ENCODE peak calls at places on chromosomes 16 and 17, in ten cellular contexts. One of them, this sample, is unnamed.

GRCh38 chr17:19019041-19019941 is 14.7 kb upstream of the FAM83G start:
- DNase-seq in stimulated activated CD8-positive, alpha-beta memory T cell treated with anti-CD3 and anti-CD28 coated beads, Interleukin-2, amount 100 ng/mL, for 1 hour: no peak
- DNase-seq in cardiac muscle cell: no peak
- DNase-seq in activated gamma-delta T cell treated with Interleukin-2 at 50 U/mL for 16 hours: no peak
- DNase-seq in CD4-positive, CD25-positive, alpha-beta regulatory T cell: no peak
- DNase-seq in activated CD4-positive, alpha-beta T cell treated with anti-CD3 and anti-CD28 coated beads for 24 hours: no peak
- DNase-seq in right lobe of liver: peak; percentile 35
- DNase-seq in memory B cell: no peak
- DNase-seq in hypothalamus: no peak
- DNase-seq in anterior cingulate cortex: no peak
- DNase-seq in this sample: no peak

GRCh38 chr17:42034059-42034458 is 14.2 kb downstream of the NKIRAS2 start:
- DNase-seq in activated CD4-positive, alpha-beta T cell treated with anti-CD3 and anti-CD28 coated beads for 24 hours: no peak
- DNase-seq in cardiac muscle cell: no peak
- DNase-seq in CD4-positive, CD25-positive, alpha-beta regulatory T cell: no peak
- DNase-seq in hypothalamus: no peak
- DNase-seq in anterior cingulate cortex: no peak
- DNase-seq in activated gamma-delta T cell treated with Interleukin-2 at 50 U/mL for 16 hours: no peak
- DNase-seq in right lobe of liver: no peak
- DNase-seq in stimulated activated CD8-positive, alpha-beta memory T cell treated with anti-CD3 and anti-CD28 coated beads, Interleukin-2, amount 100 ng/mL, for 1 hour: no peak
- DNase-seq in memory B cell: no peak
- DNase-seq in this sample: no peak

GRCh38 chr16:526181-527014 is 1.1 kb upstream of the CAPN15 start:
- DNase-seq in stimulated activated CD8-positive, alpha-beta memory T cell treated with anti-CD3 and anti-CD28 coated beads, Interleukin-2, amount 100 ng/mL, for 1 hour: no peak
- DNase-seq in anterior cingulate cortex: no peak
- DNase-seq in cardiac muscle cell: peak; percentile 92
- DNase-seq in right lobe of liver: no peak
- DNase-seq in memory B cell: no peak
- DNase-seq in CD4-positive, CD25-positive, alpha-beta regulatory T cell: no peak
- DNase-seq in hypothalamus: no peak
- DNase-seq in activated CD4-positive, alpha-beta T cell treated with anti-CD3 and anti-CD28 coated beads for 24 hours: no peak
- DNase-seq in activated gamma-delta T cell treated with Interleukin-2 at 50 U/mL for 16 hours: no peak
- DNase-seq in this sample: peak; percentile 62

GRCh38 chr17:44777394-44778348 is 18.9 kb downstream of the ADAM11 start:
- DNase-seq in CD4-positive, CD25-positive, alpha-beta regulatory T cell: no peak
- DNase-seq in cardiac muscle cell: no peak
- DNase-seq in anterior cingulate cortex: no peak
- DNase-seq in activated gamma-delta T cell treated with Interleukin-2 at 50 U/mL for 16 hours: no peak
- DNase-seq in activated CD4-positive, alpha-beta T cell treated with anti-CD3 and anti-CD28 coated beads for 24 hours: no peak
- DNase-seq in hypothalamus: no peak
- DNase-seq in right lobe of liver: no peak
- DNase-seq in memory B cell: no peak
- DNase-seq in stimulated activated CD8-positive, alpha-beta memory T cell treated with anti-CD3 and anti-CD28 coated beads, Interleukin-2, amount 100 ng/mL, for 1 hour: no peak
- DNase-seq in this sample: no peak

GRCh38 chr16:58733248-58733670 is 857 bp downstream of the GOT2 start:
- DNase-seq in cardiac muscle cell: no peak
- DNase-seq in CD4-positive, CD25-positive, alpha-beta regulatory T cell: peak; percentile 1
- DNase-seq in hypothalamus: no peak
- DNase-seq in activated gamma-delta T cell treated with Interleukin-2 at 50 U/mL for 16 hours: no peak
- DNase-seq in right lobe of liver: no peak
- DNase-seq in anterior cingulate cortex: no peak
- DNase-seq in memory B cell: no peak
- DNase-seq in stimulated activated CD8-positive, alpha-beta memory T cell treated with anti-CD3 and anti-CD28 coated beads, Interleukin-2, amount 100 ng/mL, for 1 hour: no peak
- DNase-seq in activated CD4-positive, alpha-beta T cell treated with anti-CD3 and anti-CD28 coated beads for 24 hours: no peak
- DNase-seq in this sample: peak; percentile 20

GRCh38 chr17:78862073-78863023 is 21.7 kb upstream of the USP36 start:
- DNase-seq in cardiac muscle cell: no peak
- DNase-seq in memory B cell: no peak
- DNase-seq in CD4-positive, CD25-positive, alpha-beta regulatory T cell: no peak
- DNase-seq in hypothalamus: peak; percentile 86
- DNase-seq in activated CD4-positive, alpha-beta T cell treated with anti-CD3 and anti-CD28 coated beads for 24 hours: no peak
- DNase-seq in right lobe of liver: no peak
- DNase-seq in activated gamma-delta T cell treated with Interleukin-2 at 50 U/mL for 16 hours: no peak
- DNase-seq in stimulated activated CD8-positive, alpha-beta memory T cell treated with anti-CD3 and anti-CD28 coated beads, Interleukin-2, amount 100 ng/mL, for 1 hour: no peak
- DNase-seq in anterior cingulate cortex: no peak
- DNase-seq in this sample: peak; percentile 99

GRCh38 chr17:7841622-7842379 is 7.8 kb downstream of the KDM6B start:
- DNase-seq in anterior cingulate cortex: peak; percentile 79
- DNase-seq in hypothalamus: peak; percentile 93
- DNase-seq in cardiac muscle cell: peak; percentile 99
- DNase-seq in activated CD4-positive, alpha-beta T cell treated with anti-CD3 and anti-CD28 coated beads for 24 hours: peak; percentile 87
- DNase-seq in right lobe of liver: peak; percentile 95
- DNase-seq in CD4-positive, CD25-positive, alpha-beta regulatory T cell: peak; percentile 81
- DNase-seq in activated gamma-delta T cell treated with Interleukin-2 at 50 U/mL for 16 hours: peak; percentile 89
- DNase-seq in stimulated activated CD8-positive, alpha-beta memory T cell treated with anti-CD3 and anti-CD28 coated beads, Interleukin-2, amount 100 ng/mL, for 1 hour: peak; percentile 91
- DNase-seq in memory B cell: peak; percentile 84
- DNase-seq in this sample: peak; percentile 93

GRCh38 chr17:78665952-78666920 is 89.0 kb upstream of the DNAH17 start:
- DNase-seq in cardiac muscle cell: peak; percentile 32
- DNase-seq in hypothalamus: no peak
- DNase-seq in activated gamma-delta T cell treated with Interleukin-2 at 50 U/mL for 16 hours: peak; percentile 42
- DNase-seq in memory B cell: no peak
- DNase-seq in CD4-positive, CD25-positive, alpha-beta regulatory T cell: peak; percentile 80
- DNase-seq in anterior cingulate cortex: no peak
- DNase-seq in activated CD4-positive, alpha-beta T cell treated with anti-CD3 and anti-CD28 coated beads for 24 hours: peak; percentile 22
- DNase-seq in right lobe of liver: peak; percentile 47
- DNase-seq in stimulated activated CD8-positive, alpha-beta memory T cell treated with anti-CD3 and anti-CD28 coated beads, Interleukin-2, amount 100 ng/mL, for 1 hour: no peak
- DNase-seq in this sample: peak; percentile 23

GRCh38 chr17:77571562-77571981 is 386.9 kb upstream of the TNRC6C start:
- DNase-seq in stimulated activated CD8-positive, alpha-beta memory T cell treated with anti-CD3 and anti-CD28 coated beads, Interleukin-2, amount 100 ng/mL, for 1 hour: no peak
- DNase-seq in activated CD4-positive, alpha-beta T cell treated with anti-CD3 and anti-CD28 coated beads for 24 hours: no peak
- DNase-seq in right lobe of liver: no peak
- DNase-seq in cardiac muscle cell: peak; percentile 7
- DNase-seq in CD4-positive, CD25-positive, alpha-beta regulatory T cell: peak; percentile 38
- DNase-seq in memory B cell: no peak
- DNase-seq in activated gamma-delta T cell treated with Interleukin-2 at 50 U/mL for 16 hours: peak; percentile 16
- DNase-seq in anterior cingulate cortex: no peak
- DNase-seq in hypothalamus: no peak
- DNase-seq in this sample: no peak

GRCh38 chr16:58028168-58028455 is 2.6 kb downstream of the MMP15 start:
- DNase-seq in memory B cell: no peak
- DNase-seq in activated gamma-delta T cell treated with Interleukin-2 at 50 U/mL for 16 hours: no peak
- DNase-seq in cardiac muscle cell: no peak
- DNase-seq in stimulated activated CD8-positive, alpha-beta memory T cell treated with anti-CD3 and anti-CD28 coated beads, Interleukin-2, amount 100 ng/mL, for 1 hour: no peak
- DNase-seq in hypothalamus: no peak
- DNase-seq in right lobe of liver: peak; percentile 13
- DNase-seq in CD4-positive, CD25-positive, alpha-beta regulatory T cell: no peak
- DNase-seq in anterior cingulate cortex: no peak
- DNase-seq in activated CD4-positive, alpha-beta T cell treated with anti-CD3 and anti-CD28 coated beads for 24 hours: no peak
- DNase-seq in this sample: no peak

GRCh38 chr17:70394430-70394829 is 225.1 kb downstream of the KCNJ2 start:
- DNase-seq in activated CD4-positive, alpha-beta T cell treated with anti-CD3 and anti-CD28 coated beads for 24 hours: no peak
- DNase-seq in right lobe of liver: no peak
- DNase-seq in stimulated activated CD8-positive, alpha-beta memory T cell treated with anti-CD3 and anti-CD28 coated beads, Interleukin-2, amount 100 ng/mL, for 1 hour: no peak
- DNase-seq in cardiac muscle cell: no peak
- DNase-seq in CD4-positive, CD25-positive, alpha-beta regulatory T cell: no peak
- DNase-seq in hypothalamus: no peak
- DNase-seq in activated gamma-delta T cell treated with Interleukin-2 at 50 U/mL for 16 hours: no peak
- DNase-seq in anterior cingulate cortex: no peak
- DNase-seq in memory B cell: no peak
- DNase-seq in this sample: no peak

GRCh38 chr17:81928497-81929252 is 1.1 kb upstream of the MAFG start:
- DNase-seq in activated CD4-positive, alpha-beta T cell treated with anti-CD3 and anti-CD28 coated beads for 24 hours: no peak
- DNase-seq in right lobe of liver: peak; percentile 32
- DNase-seq in activated gamma-delta T cell treated with Interleukin-2 at 50 U/mL for 16 hours: no peak
- DNase-seq in cardiac muscle cell: no peak
- DNase-seq in CD4-positive, CD25-positive, alpha-beta regulatory T cell: no peak
- DNase-seq in hypothalamus: no peak
- DNase-seq in memory B cell: no peak
- DNase-seq in anterior cingulate cortex: no peak
- DNase-seq in stimulated activated CD8-positive, alpha-beta memory T cell treated with anti-CD3 and anti-CD28 coated beads, Interleukin-2, amount 100 ng/mL, for 1 hour: no peak
- DNase-seq in this sample: peak; percentile 29

GRCh38 chr17:3964203-3965122 is at the start of gene ATP2A3:
- DNase-seq in cardiac muscle cell: peak; percentile 31
- DNase-seq in stimulated activated CD8-positive, alpha-beta memory T cell treated with anti-CD3 and anti-CD28 coated beads, Interleukin-2, amount 100 ng/mL, for 1 hour: peak; percentile 47
- DNase-seq in memory B cell: peak; percentile 56
- DNase-seq in right lobe of liver: peak; percentile 52
- DNase-seq in hypothalamus: no peak
- DNase-seq in CD4-positive, CD25-positive, alpha-beta regulatory T cell: peak; percentile 81
- DNase-seq in activated CD4-positive, alpha-beta T cell treated with anti-CD3 and anti-CD28 coated beads for 24 hours: peak; percentile 52
- DNase-seq in anterior cingulate cortex: no peak
- DNase-seq in activated gamma-delta T cell treated with Interleukin-2 at 50 U/mL for 16 hours: peak; percentile 71
- DNase-seq in this sample: no peak

GRCh38 chr17:79801156-79802038 is 4.5 kb upstream of the CBX8 start:
- DNase-seq in cardiac muscle cell: no peak
- DNase-seq in activated gamma-delta T cell treated with Interleukin-2 at 50 U/mL for 16 hours: no peak
- DNase-seq in memory B cell: no peak
- DNase-seq in hypothalamus: no peak
- DNase-seq in right lobe of liver: no peak
- DNase-seq in CD4-positive, CD25-positive, alpha-beta regulatory T cell: no peak
- DNase-seq in anterior cingulate cortex: no peak
- DNase-seq in activated CD4-positive, alpha-beta T cell treated with anti-CD3 and anti-CD28 coated beads for 24 hours: no peak
- DNase-seq in stimulated activated CD8-positive, alpha-beta memory T cell treated with anti-CD3 and anti-CD28 coated beads, Interleukin-2, amount 100 ng/mL, for 1 hour: no peak
- DNase-seq in this sample: no peak

GRCh38 chr17:72122336-72122667 is 1.5 kb downstream of the SOX9 start:
- DNase-seq in activated CD4-positive, alpha-beta T cell treated with anti-CD3 and anti-CD28 coated beads for 24 hours: no peak
- DNase-seq in activated gamma-delta T cell treated with Interleukin-2 at 50 U/mL for 16 hours: no peak
- DNase-seq in stimulated activated CD8-positive, alpha-beta memory T cell treated with anti-CD3 and anti-CD28 coated beads, Interleukin-2, amount 100 ng/mL, for 1 hour: no peak
- DNase-seq in memory B cell: no peak
- DNase-seq in cardiac muscle cell: no peak
- DNase-seq in anterior cingulate cortex: no peak
- DNase-seq in right lobe of liver: no peak
- DNase-seq in hypothalamus: no peak
- DNase-seq in CD4-positive, CD25-positive, alpha-beta regulatory T cell: no peak
- DNase-seq in this sample: no peak

GRCh38 chr17:17971431-17972125 is 622 bp downstream of the TOM1L2 start:
- DNase-seq in cardiac muscle cell: peak; percentile 45
- DNase-seq in memory B cell: peak; percentile 17
- DNase-seq in stimulated activated CD8-positive, alpha-beta memory T cell treated with anti-CD3 and anti-CD28 coated beads, Interleukin-2, amount 100 ng/mL, for 1 hour: no peak
- DNase-seq in hypothalamus: peak; percentile 66
- DNase-seq in CD4-positive, CD25-positive, alpha-beta regulatory T cell: no peak
- DNase-seq in activated gamma-delta T cell treated with Interleukin-2 at 50 U/mL for 16 hours: peak; percentile 22
- DNase-seq in right lobe of liver: peak; percentile 65
- DNase-seq in anterior cingulate cortex: no peak
- DNase-seq in activated CD4-positive, alpha-beta T cell treated with anti-CD3 and anti-CD28 coated beads for 24 hours: no peak
- DNase-seq in this sample: peak; percentile 28

GRCh38 chr17:56786989-56787482 is 46.7 kb downstream of the C17orf67 start:
- DNase-seq in right lobe of liver: no peak
- DNase-seq in memory B cell: no peak
- DNase-seq in activated CD4-positive, alpha-beta T cell treated with anti-CD3 and anti-CD28 coated beads for 24 hours: peak; percentile 23
- DNase-seq in CD4-positive, CD25-positive, alpha-beta regulatory T cell: peak; percentile 80
- DNase-seq in stimulated activated CD8-positive, alpha-beta memory T cell treated with anti-CD3 and anti-CD28 coated beads, Interleukin-2, amount 100 ng/mL, for 1 hour: peak; percentile 24
- DNase-seq in hypothalamus: no peak
- DNase-seq in activated gamma-delta T cell treated with Interleukin-2 at 50 U/mL for 16 hours: peak; percentile 22
- DNase-seq in cardiac muscle cell: no peak
- DNase-seq in anterior cingulate cortex: no peak
- DNase-seq in this sample: peak; percentile 99

GRCh38 chr17:66177048-66177447 is 14.9 kb downstream of the CEP112 start:
- DNase-seq in stimulated activated CD8-positive, alpha-beta memory T cell treated with anti-CD3 and anti-CD28 coated beads, Interleukin-2, amount 100 ng/mL, for 1 hour: no peak
- DNase-seq in anterior cingulate cortex: no peak
- DNase-seq in memory B cell: no peak
- DNase-seq in right lobe of liver: no peak
- DNase-seq in cardiac muscle cell: no peak
- DNase-seq in activated gamma-delta T cell treated with Interleukin-2 at 50 U/mL for 16 hours: no peak
- DNase-seq in CD4-positive, CD25-positive, alpha-beta regulatory T cell: no peak
- DNase-seq in hypothalamus: no peak
- DNase-seq in activated CD4-positive, alpha-beta T cell treated with anti-CD3 and anti-CD28 coated beads for 24 hours: no peak
- DNase-seq in this sample: no peak

GRCh38 chr17:65783845-65784334 is 222.4 kb upstream of the AXIN2 start:
- DNase-seq in activated CD4-positive, alpha-beta T cell treated with anti-CD3 and anti-CD28 coated beads for 24 hours: no peak
- DNase-seq in CD4-positive, CD25-positive, alpha-beta regulatory T cell: no peak
- DNase-seq in hypothalamus: no peak
- DNase-seq in anterior cingulate cortex: no peak
- DNase-seq in right lobe of liver: no peak
- DNase-seq in memory B cell: no peak
- DNase-seq in cardiac muscle cell: no peak
- DNase-seq in activated gamma-delta T cell treated with Interleukin-2 at 50 U/mL for 16 hours: no peak
- DNase-seq in stimulated activated CD8-positive, alpha-beta memory T cell treated with anti-CD3 and anti-CD28 coated beads, Interleukin-2, amount 100 ng/mL, for 1 hour: no peak
- DNase-seq in this sample: peak; percentile 88

GRCh38 chr17:75406222-75406615 is 741 bp upstream of the GRB2 start:
- DNase-seq in activated gamma-delta T cell treated with Interleukin-2 at 50 U/mL for 16 hours: no peak
- DNase-seq in anterior cingulate cortex: no peak
- DNase-seq in memory B cell: no peak
- DNase-seq in stimulated activated CD8-positive, alpha-beta memory T cell treated with anti-CD3 and anti-CD28 coated beads, Interleukin-2, amount 100 ng/mL, for 1 hour: no peak
- DNase-seq in hypothalamus: no peak
- DNase-seq in right lobe of liver: no peak
- DNase-seq in CD4-positive, CD25-positive, alpha-beta regulatory T cell: peak; percentile 37
- DNase-seq in cardiac muscle cell: no peak
- DNase-seq in activated CD4-positive, alpha-beta T cell treated with anti-CD3 and anti-CD28 coated beads for 24 hours: no peak
- DNase-seq in this sample: peak; percentile 37

GRCh38 chr16:10121496-10121895 is 60.7 kb downstream of the GRIN2A start:
- DNase-seq in anterior cingulate cortex: no peak
- DNase-seq in cardiac muscle cell: no peak
- DNase-seq in stimulated activated CD8-positive, alpha-beta memory T cell treated with anti-CD3 and anti-CD28 coated beads, Interleukin-2, amount 100 ng/mL, for 1 hour: no peak
- DNase-seq in hypothalamus: no peak
- DNase-seq in right lobe of liver: no peak
- DNase-seq in CD4-positive, CD25-positive, alpha-beta regulatory T cell: no peak
- DNase-seq in activated gamma-delta T cell treated with Interleukin-2 at 50 U/mL for 16 hours: no peak
- DNase-seq in activated CD4-positive, alpha-beta T cell treated with anti-CD3 and anti-CD28 coated beads for 24 hours: no peak
- DNase-seq in memory B cell: no peak
- DNase-seq in this sample: peak; percentile 92

GRCh38 chr17:27345141-27345904 is 51.4 kb downstream of the WSB1 start:
- DNase-seq in activated gamma-delta T cell treated with Interleukin-2 at 50 U/mL for 16 hours: no peak
- DNase-seq in right lobe of liver: no peak
- DNase-seq in cardiac muscle cell: peak; percentile 79
- DNase-seq in activated CD4-positive, alpha-beta T cell treated with anti-CD3 and anti-CD28 coated beads for 24 hours: no peak
- DNase-seq in CD4-positive, CD25-positive, alpha-beta regulatory T cell: peak; percentile 24
- DNase-seq in hypothalamus: no peak
- DNase-seq in anterior cingulate cortex: no peak
- DNase-seq in stimulated activated CD8-positive, alpha-beta memory T cell treated with anti-CD3 and anti-CD28 coated beads, Interleukin-2, amount 100 ng/mL, for 1 hour: no peak
- DNase-seq in memory B cell: no peak
- DNase-seq in this sample: no peak

GRCh38 chr16:19468300-19468699 is 50.6 kb downstream of the TMC5 start:
- DNase-seq in cardiac muscle cell: no peak
- DNase-seq in CD4-positive, CD25-positive, alpha-beta regulatory T cell: no peak
- DNase-seq in right lobe of liver: no peak
- DNase-seq in hypothalamus: no peak
- DNase-seq in memory B cell: no peak
- DNase-seq in activated CD4-positive, alpha-beta T cell treated with anti-CD3 and anti-CD28 coated beads for 24 hours: no peak
- DNase-seq in anterior cingulate cortex: no peak
- DNase-seq in activated gamma-delta T cell treated with Interleukin-2 at 50 U/mL for 16 hours: no peak
- DNase-seq in stimulated activated CD8-positive, alpha-beta memory T cell treated with anti-CD3 and anti-CD28 coated beads, Interleukin-2, amount 100 ng/mL, for 1 hour: no peak
- DNase-seq in this sample: no peak

GRCh38 chr16:15518412-15519351 is 84.3 kb downstream of the BMERB1 start:
- DNase-seq in CD4-positive, CD25-positive, alpha-beta regulatory T cell: no peak
- DNase-seq in activated gamma-delta T cell treated with Interleukin-2 at 50 U/mL for 16 hours: no peak
- DNase-seq in cardiac muscle cell: no peak
- DNase-seq in hypothalamus: no peak
- DNase-seq in anterior cingulate cortex: no peak
- DNase-seq in stimulated activated CD8-positive, alpha-beta memory T cell treated with anti-CD3 and anti-CD28 coated beads, Interleukin-2, amount 100 ng/mL, for 1 hour: no peak
- DNase-seq in activated CD4-positive, alpha-beta T cell treated with anti-CD3 and anti-CD28 coated beads for 24 hours: no peak
- DNase-seq in memory B cell: no peak
- DNase-seq in right lobe of liver: no peak
- DNase-seq in this sample: no peak